ENCODE peak calls at places on chromosomes 1 and 21, in nine cellular contexts. G is fibroblast of pulmonary artery; X is tibial nerve; N is BJ; R is bronchial epithelial cell; O is activated T-helper 2 cell treated with anti-CD3 and anti-CD28 coated beads, Interferon-gamma antibody, Interleukin-2, Interleukin-4, amounts not matched to agents 10 μg/mL and 5 μg/mL and 100 μg/mL, durations not matched to agents 14 hours and 24 hours and 36 hours; Y is COR-L47; A is IMR-90; C is naive thymus-derived CD8-positive, alpha-beta T cell. L is an unnamed sample.

GRCh38 chr1:94279048-94279447 is 41.7 kb upstream of the ARHGAP29 start:
- DNase-seq in C (no peak), X (no peak), A (peak; percentile 45), O (no peak), G (peak; percentile 56), Y (no peak), R (no peak), N (no peak), L (no peak)

GRCh38 chr1:233509596-233509995 is 104.3 kb upstream of the KCNK1 start:
- DNase-seq in N (no peak), R (no peak), Y (no peak), A (no peak), X (no peak), C (no peak), G (no peak), O (no peak), L (no peak)

GRCh38 chr1:31669786-31670582 is 25.3 kb upstream of the PEF1 start:
- DNase-seq in X (peak; percentile 73), A (peak; percentile 20), Y (peak; percentile 92), O (no peak), C (peak; percentile 20), R (peak; percentile 83), N (no peak), G (peak; percentile 62), L (peak; percentile 83)

GRCh38 chr1:107935396-107936064 is 29.4 kb downstream of the VAV3 start:
- DNase-seq in C (no peak), N (no peak), Y (no peak), A (no peak), G (no peak), R (peak; percentile 18), O (peak; percentile 23), X (no peak), L (no peak)

GRCh38 chr21:27149034-27149433 is 182.1 kb upstream of the ADAMTS5 start:
- DNase-seq in X (no peak), A (peak; percentile 24), G (peak; percentile 20), R (no peak), C (no peak), Y (no peak), O (no peak), N (peak; percentile 60), L (no peak)

GRCh38 chr1:98019747-98020146 is 98.9 kb upstream of the DPYD start:
- DNase-seq in X (no peak), A (peak; percentile 70), O (no peak), N (no peak), G (no peak), C (no peak), R (no peak), Y (no peak), L (no peak)

GRCh38 chr1:39116868-39117728 is 87.4 kb upstream of the MACF1 start:
- DNase-seq in R (peak; percentile 85), A (no peak), Y (no peak), X (no peak), C (no peak), G (peak; percentile 66), O (no peak), N (no peak), L (no peak)

GRCh38 chr1:214331827-214332423 is 51.0 kb downstream of the SMYD2 start:
- DNase-seq in R (peak; percentile 68), A (peak; percentile 32), O (peak; percentile 37), X (peak; percentile 30), Y (peak; percentile 8), G (peak; percentile 52), N (no peak), C (peak; percentile 28), L (no peak)

GRCh38 chr1:64948905-64949833 is 17.2 kb downstream of the JAK1 start:
- DNase-seq in G (no peak), N (no peak), Y (no peak), C (no peak), O (no peak), A (no peak), X (no peak), R (peak; percentile 74), L (no peak)

GRCh38 chr21:33751120-33751519 is 108.8 kb downstream of the ITSN1 start:
- DNase-seq in G (no peak), C (no peak), A (peak; percentile 19), N (no peak), Y (no peak), O (no peak), R (peak; percentile 11), X (no peak), L (no peak)

GRCh38 chr1:168803696-168804510 is 74.9 kb upstream of the DPT start:
- DNase-seq in G (no peak), C (no peak), X (no peak), O (no peak), Y (peak; percentile 20), N (no peak), A (no peak), R (no peak), L (no peak)

GRCh38 chr21:17388226-17388625 is 124.6 kb upstream of the CXADR start:
- DNase-seq in G (no peak), A (no peak), R (no peak), N (no peak), Y (peak; percentile 8), O (no peak), X (no peak), C (no peak), L (no peak)

GRCh38 chr1:40932004-40932403 is 47.5 kb upstream of the CTPS1 start:
- DNase-seq in G (peak; percentile 20), A (no peak), O (no peak), R (peak; percentile 15), X (no peak), C (no peak), N (no peak), Y (peak; percentile 51), L (no peak)

GRCh38 chr1:57158660-57159059 is 192.8 kb upstream of the C8B start:
- DNase-seq in R (no peak), C (no peak), O (no peak), A (no peak), N (no peak), G (no peak), Y (no peak), X (no peak), L (no peak)

GRCh38 chr1:10597492-10597891 is 122.7 kb downstream of the PEX14 start:
- DNase-seq in A (no peak), C (no peak), N (no peak), R (no peak), G (no peak), O (no peak), Y (no peak), X (no peak), L (no peak)

GRCh38 chr1:27601771-27602509 is 2.0 kb downstream of the AHDC1 start:
- DNase-seq in O (no peak), Y (no peak), C (no peak), A (no peak), N (no peak), G (no peak), R (no peak), X (no peak), L (peak; percentile 62)